ENCODE peak calls at places on chromosomes 2 and 18, in four cellular contexts. One of them, this sample, is unnamed.

GRCh38 chr2:221100467-221101089 is 471.5 kb downstream of the EPHA4 start:
- DNase-seq in activated T-cell treated with anti-CD3 and anti-CD28 coated beads for 1 hour: no peak
- DNase-seq in cerebellum: no peak
- DNase-seq in fibroblast of lung: no peak
- DNase-seq in this sample: no peak

GRCh38 chr18:57276720-57277284 is 75.6 kb upstream of the ST8SIA3 start:
- DNase-seq in activated T-cell treated with anti-CD3 and anti-CD28 coated beads for 1 hour: no peak
- DNase-seq in cerebellum: no peak
- DNase-seq in fibroblast of lung: no peak
- DNase-seq in this sample: no peak

GRCh38 chr2:185502351-185502750 is 236.3 kb upstream of the FSIP2 start:
- DNase-seq in activated T-cell treated with anti-CD3 and anti-CD28 coated beads for 1 hour: no peak
- DNase-seq in cerebellum: peak
- DNase-seq in fibroblast of lung: no peak
- DNase-seq in this sample: no peak

GRCh38 chr2:589551-589950 is 87.7 kb downstream of the TMEM18 start:
- DNase-seq in activated T-cell treated with anti-CD3 and anti-CD28 coated beads for 1 hour: no peak
- DNase-seq in cerebellum: no peak
- DNase-seq in fibroblast of lung: no peak
- DNase-seq in this sample: no peak

GRCh38 chr2:111119847-111120252 is 864 bp upstream of the BCL2L11 start:
- DNase-seq in activated T-cell treated with anti-CD3 and anti-CD28 coated beads for 1 hour: no peak
- DNase-seq in cerebellum: no peak
- DNase-seq in fibroblast of lung: no peak
- DNase-seq in this sample: no peak

GRCh38 chr2:172558372-172558771 is 2.5 kb downstream of the PDK1 start:
- DNase-seq in activated T-cell treated with anti-CD3 and anti-CD28 coated beads for 1 hour: no peak
- DNase-seq in cerebellum: no peak
- DNase-seq in fibroblast of lung: no peak
- DNase-seq in this sample: no peak

GRCh38 chr2:195709901-195710300 is 52.9 kb downstream of the SLC39A10 start:
- DNase-seq in activated T-cell treated with anti-CD3 and anti-CD28 coated beads for 1 hour: no peak
- DNase-seq in cerebellum: no peak
- DNase-seq in fibroblast of lung: peak
- DNase-seq in this sample: no peak

GRCh38 chr2:177872286-177872685 is 200.3 kb downstream of the PDE11A start:
- DNase-seq in activated T-cell treated with anti-CD3 and anti-CD28 coated beads for 1 hour: no peak
- DNase-seq in cerebellum: no peak
- DNase-seq in fibroblast of lung: no peak
- DNase-seq in this sample: no peak

GRCh38 chr2:177881001-177881748 is 191.4 kb downstream of the PDE11A start:
- DNase-seq in activated T-cell treated with anti-CD3 and anti-CD28 coated beads for 1 hour: no peak
- DNase-seq in cerebellum: no peak
- DNase-seq in fibroblast of lung: peak
- DNase-seq in this sample: no peak

GRCh38 chr2:25132296-25132630 is 36.1 kb downstream of the POMC start:
- DNase-seq in activated T-cell treated with anti-CD3 and anti-CD28 coated beads for 1 hour: no peak
- DNase-seq in cerebellum: no peak
- DNase-seq in fibroblast of lung: peak
- DNase-seq in this sample: no peak

GRCh38 chr2:132664096-132664495 is 5.9 kb downstream of the LYPD1 start:
- DNase-seq in activated T-cell treated with anti-CD3 and anti-CD28 coated beads for 1 hour: no peak
- DNase-seq in cerebellum: no peak
- DNase-seq in fibroblast of lung: peak
- DNase-seq in this sample: no peak

GRCh38 chr2:225017098-225017685 is 25.1 kb downstream of the DOCK10 start:
- DNase-seq in activated T-cell treated with anti-CD3 and anti-CD28 coated beads for 1 hour: no peak
- DNase-seq in cerebellum: no peak
- DNase-seq in fibroblast of lung: no peak
- DNase-seq in this sample: no peak

GRCh38 chr2:178392215-178392614 is 58.8 kb downstream of the PRKRA start:
- DNase-seq in activated T-cell treated with anti-CD3 and anti-CD28 coated beads for 1 hour: no peak
- DNase-seq in cerebellum: peak
- DNase-seq in fibroblast of lung: peak
- DNase-seq in this sample: no peak

GRCh38 chr18:394997-395383 is 105.5 kb downstream of the COLEC12 start:
- DNase-seq in activated T-cell treated with anti-CD3 and anti-CD28 coated beads for 1 hour: no peak
- DNase-seq in cerebellum: no peak
- DNase-seq in fibroblast of lung: peak
- DNase-seq in this sample: no peak

GRCh38 chr2:118056165-118056534 is 32.1 kb upstream of the INSIG2 start:
- DNase-seq in activated T-cell treated with anti-CD3 and anti-CD28 coated beads for 1 hour: no peak
- DNase-seq in cerebellum: no peak
- DNase-seq in fibroblast of lung: no peak
- DNase-seq in this sample: no peak

GRCh38 chr18:58254873-58255511 is 211.0 kb downstream of the NEDD4L start:
- DNase-seq in activated T-cell treated with anti-CD3 and anti-CD28 coated beads for 1 hour: no peak
- DNase-seq in cerebellum: no peak
- DNase-seq in fibroblast of lung: no peak
- DNase-seq in this sample: no peak

GRCh38 chr2:62469114-62469513 is 36.9 kb downstream of the TMEM17 start:
- DNase-seq in activated T-cell treated with anti-CD3 and anti-CD28 coated beads for 1 hour: no peak
- DNase-seq in cerebellum: no peak
- DNase-seq in fibroblast of lung: no peak
- DNase-seq in this sample: no peak

GRCh38 chr2:238388794-238389193 is 37.9 kb upstream of the ASB1 start:
- DNase-seq in activated T-cell treated with anti-CD3 and anti-CD28 coated beads for 1 hour: no peak
- DNase-seq in cerebellum: no peak
- DNase-seq in fibroblast of lung: no peak
- DNase-seq in this sample: no peak

GRCh38 chr2:28908172-28908571 is 13.7 kb downstream of the WDR43 start:
- DNase-seq in activated T-cell treated with anti-CD3 and anti-CD28 coated beads for 1 hour: no peak
- DNase-seq in cerebellum: no peak
- DNase-seq in fibroblast of lung: no peak
- DNase-seq in this sample: no peak

GRCh38 chr18:12335503-12335902 is 27.5 kb downstream of the TUBB6 start:
- DNase-seq in activated T-cell treated with anti-CD3 and anti-CD28 coated beads for 1 hour: no peak
- DNase-seq in cerebellum: no peak
- DNase-seq in fibroblast of lung: no peak
- DNase-seq in this sample: no peak